ENCODE peak calls at places on chromosome 20, in nine cellular contexts. One of them, this sample, is unnamed.

GRCh38 chr20:24957326-24957996 is 8.4 kb downstream of the CST7 start:
- DNase-seq in fibroblast of mammary gland: no peak
- DNase-seq in cardiac muscle cell: no peak
- DNase-seq in amniotic stem cell: no peak
- DNase-seq in CD8-positive, alpha-beta T cell: no peak
- DNase-seq in nucleus accumbens: no peak
- DNase-seq in endodermal cell: peak
- DNase-seq in hippocampal formation: no peak
- DNase-seq in HL-60: no peak
- DNase-seq in this sample: no peak

GRCh38 chr20:19692685-19693119 is 65.4 kb upstream of the RIN2 start:
- DNase-seq in fibroblast of mammary gland: peak
- DNase-seq in cardiac muscle cell: peak
- DNase-seq in amniotic stem cell: no peak
- DNase-seq in CD8-positive, alpha-beta T cell: peak
- DNase-seq in nucleus accumbens: peak
- DNase-seq in endodermal cell: peak
- DNase-seq in hippocampal formation: peak
- DNase-seq in HL-60: no peak
- DNase-seq in this sample: peak

GRCh38 chr20:48897298-48898044 is 24.0 kb upstream of the ARFGEF2 start:
- DNase-seq in fibroblast of mammary gland: peak
- DNase-seq in cardiac muscle cell: no peak
- DNase-seq in amniotic stem cell: peak
- DNase-seq in CD8-positive, alpha-beta T cell: no peak
- DNase-seq in nucleus accumbens: no peak
- DNase-seq in endodermal cell: peak
- DNase-seq in hippocampal formation: no peak
- DNase-seq in HL-60: no peak
- DNase-seq in this sample: no peak

GRCh38 chr20:15889073-15889923 is 684.0 kb downstream of the KIF16B start:
- DNase-seq in fibroblast of mammary gland: no peak
- DNase-seq in cardiac muscle cell: no peak
- DNase-seq in amniotic stem cell: no peak
- DNase-seq in CD8-positive, alpha-beta T cell: no peak
- DNase-seq in nucleus accumbens: no peak
- DNase-seq in endodermal cell: peak
- DNase-seq in hippocampal formation: no peak
- DNase-seq in HL-60: no peak
- DNase-seq in this sample: peak

GRCh38 chr20:41142241-41142640 is 4.9 kb downstream of the PLCG1 start:
- DNase-seq in fibroblast of mammary gland: no peak
- DNase-seq in cardiac muscle cell: no peak
- DNase-seq in amniotic stem cell: no peak
- DNase-seq in CD8-positive, alpha-beta T cell: no peak
- DNase-seq in nucleus accumbens: no peak
- DNase-seq in endodermal cell: no peak
- DNase-seq in hippocampal formation: no peak
- DNase-seq in HL-60: no peak
- DNase-seq in this sample: no peak

GRCh38 chr20:36084897-36085617 is 69.5 kb upstream of the EPB41L1 start:
- DNase-seq in fibroblast of mammary gland: peak
- DNase-seq in cardiac muscle cell: no peak
- DNase-seq in amniotic stem cell: no peak
- DNase-seq in CD8-positive, alpha-beta T cell: no peak
- DNase-seq in nucleus accumbens: no peak
- DNase-seq in endodermal cell: no peak
- DNase-seq in hippocampal formation: no peak
- DNase-seq in HL-60: peak
- DNase-seq in this sample: no peak

GRCh38 chr20:34705383-34706021 is 1.4 kb downstream of the TP53INP2 start:
- DNase-seq in fibroblast of mammary gland: peak
- DNase-seq in cardiac muscle cell: peak
- DNase-seq in amniotic stem cell: no peak
- DNase-seq in CD8-positive, alpha-beta T cell: no peak
- DNase-seq in nucleus accumbens: no peak
- DNase-seq in endodermal cell: peak
- DNase-seq in hippocampal formation: no peak
- DNase-seq in HL-60: no peak
- DNase-seq in this sample: no peak

GRCh38 chr20:37777556-37777955 is 83.7 kb downstream of the CTNNBL1 start:
- DNase-seq in fibroblast of mammary gland: peak
- DNase-seq in cardiac muscle cell: no peak
- DNase-seq in amniotic stem cell: no peak
- DNase-seq in CD8-positive, alpha-beta T cell: no peak
- DNase-seq in nucleus accumbens: no peak
- DNase-seq in endodermal cell: no peak
- DNase-seq in hippocampal formation: no peak
- DNase-seq in HL-60: no peak
- DNase-seq in this sample: no peak

GRCh38 chr20:4601630-4602296 is 119.9 kb upstream of the PRND start:
- DNase-seq in fibroblast of mammary gland: no peak
- DNase-seq in cardiac muscle cell: no peak
- DNase-seq in amniotic stem cell: no peak
- DNase-seq in CD8-positive, alpha-beta T cell: no peak
- DNase-seq in nucleus accumbens: peak
- DNase-seq in endodermal cell: no peak
- DNase-seq in hippocampal formation: peak
- DNase-seq in HL-60: no peak
- DNase-seq in this sample: no peak

GRCh38 chr20:3209023-3209945 is at the start of gene ITPA:
- DNase-seq in fibroblast of mammary gland: peak
- DNase-seq in cardiac muscle cell: peak
- DNase-seq in amniotic stem cell: no peak
- DNase-seq in CD8-positive, alpha-beta T cell: peak
- DNase-seq in nucleus accumbens: no peak
- DNase-seq in endodermal cell: peak
- DNase-seq in hippocampal formation: peak
- DNase-seq in HL-60: peak
- DNase-seq in this sample: peak

GRCh38 chr20:818001-818664 is 15.4 kb upstream of the FAM110A start:
- DNase-seq in fibroblast of mammary gland: peak
- DNase-seq in cardiac muscle cell: no peak
- DNase-seq in amniotic stem cell: no peak
- DNase-seq in CD8-positive, alpha-beta T cell: no peak
- DNase-seq in nucleus accumbens: no peak
- DNase-seq in endodermal cell: no peak
- DNase-seq in hippocampal formation: no peak
- DNase-seq in HL-60: no peak
- DNase-seq in this sample: no peak

GRCh38 chr20:51023617-51024155 is 779 bp upstream of the KCNG1 start:
- DNase-seq in fibroblast of mammary gland: no peak
- DNase-seq in cardiac muscle cell: no peak
- DNase-seq in amniotic stem cell: no peak
- DNase-seq in CD8-positive, alpha-beta T cell: no peak
- DNase-seq in nucleus accumbens: no peak
- DNase-seq in endodermal cell: peak
- DNase-seq in hippocampal formation: no peak
- DNase-seq in HL-60: no peak
- DNase-seq in this sample: no peak

GRCh38 chr20:62367136-62367482 is at the start of gene LAMA5:
- DNase-seq in fibroblast of mammary gland: no peak
- DNase-seq in cardiac muscle cell: peak
- DNase-seq in amniotic stem cell: no peak
- DNase-seq in CD8-positive, alpha-beta T cell: no peak
- DNase-seq in nucleus accumbens: peak
- DNase-seq in endodermal cell: peak
- DNase-seq in hippocampal formation: no peak
- DNase-seq in HL-60: no peak
- DNase-seq in this sample: peak

GRCh38 chr20:44248420-44248759 is 1.3 kb downstream of the GDAP1L1 start:
- DNase-seq in fibroblast of mammary gland: no peak
- DNase-seq in cardiac muscle cell: no peak
- DNase-seq in amniotic stem cell: no peak
- DNase-seq in CD8-positive, alpha-beta T cell: no peak
- DNase-seq in nucleus accumbens: no peak
- DNase-seq in endodermal cell: no peak
- DNase-seq in hippocampal formation: no peak
- DNase-seq in HL-60: no peak
- DNase-seq in this sample: no peak

GRCh38 chr20:50186151-50186885 is 4.3 kb upstream of the CEBPB start:
- DNase-seq in fibroblast of mammary gland: peak
- DNase-seq in cardiac muscle cell: peak
- DNase-seq in amniotic stem cell: peak
- DNase-seq in CD8-positive, alpha-beta T cell: peak
- DNase-seq in nucleus accumbens: peak
- DNase-seq in endodermal cell: peak
- DNase-seq in hippocampal formation: peak
- DNase-seq in HL-60: peak
- DNase-seq in this sample: peak